ENCODE peak calls at places on chromosomes 5 and 9, in six cellular contexts. O, C, G, W, U and N are unnamed samples.

GRCh38 chr5:116442095-116442534 is 132.5 kb downstream of the SEMA6A start:
- DNase-seq in O (no peak), C (peak; percentile 10), W (peak; percentile 48), U (no peak), G (peak; percentile 18), N (no peak)

GRCh38 chr5:141862936-141863543 is 15.2 kb downstream of the PCDH1 start:
- DNase-seq in W (no peak), O (no peak), C (no peak), G (no peak), U (no peak), N (no peak)

GRCh38 chr5:151811593-151812321 is 40.0 kb downstream of the G3BP1 start:
- DNase-seq in G (peak; percentile 31), U (no peak), O (no peak), W (no peak), C (peak; percentile 69), N (no peak)

GRCh38 chr9:104073770-104074133 is 20.4 kb upstream of the SMC2 start:
- DNase-seq in O (no peak), G (no peak), W (no peak), U (no peak), C (peak; percentile 70), N (no peak)

GRCh38 chr9:26723486-26723885 is 169.1 kb downstream of the CAAP1 start:
- DNase-seq in W (peak; percentile 95), C (peak; percentile 27), U (peak; percentile 51), G (no peak), O (peak; percentile 85), N (peak; percentile 80)

GRCh38 chr5:177537389-177538361 is 16.7 kb downstream of the FAM193B start:
- DNase-seq in W (peak; percentile 35), O (peak; percentile 42), C (peak; percentile 88), U (peak; percentile 19), G (peak; percentile 43), N (no peak)

GRCh38 chr9:132582786-132583583 is 579 bp downstream of the BARHL1 start:
- DNase-seq in W (no peak), O (no peak), G (no peak), U (no peak), C (no peak), N (no peak)

GRCh38 chr9:112751059-112751795 is 667 bp downstream of the SNX30 start:
- DNase-seq in G (peak; percentile 21), O (peak; percentile 86), U (peak; percentile 68), W (peak; percentile 82), C (peak; percentile 12), N (peak; percentile 42)

GRCh38 chr5:138138949-138139775 is at the start of gene NME5:
- DNase-seq in G (peak; percentile 57), C (peak; percentile 52), O (peak; percentile 88), U (peak; percentile 65), W (peak; percentile 90), N (peak; percentile 62)

GRCh38 chr9:112546149-112547012 is 59.8 kb downstream of the KIAA1958 start:
- DNase-seq in G (no peak), C (no peak), O (peak; percentile 73), W (peak; percentile 52), U (no peak), N (no peak)

GRCh38 chr5:32687167-32687831 is 23.8 kb upstream of the NPR3 start:
- DNase-seq in G (peak; percentile 70), C (peak; percentile 52), W (no peak), U (no peak), O (no peak), N (no peak)

GRCh38 chr5:150131978-150132694 is 23.5 kb downstream of the PDGFRB start:
- DNase-seq in U (no peak), G (no peak), W (no peak), C (peak; percentile 65), O (no peak), N (no peak)

GRCh38 chr5:151449288-151449687 is 1.9 kb downstream of the SLC36A1 start:
- DNase-seq in U (no peak), G (no peak), W (no peak), C (no peak), O (no peak), N (no peak)

GRCh38 chr5:122237906-122238305 is 74.1 kb upstream of the SNCAIP start:
- DNase-seq in U (no peak), W (no peak), G (no peak), C (no peak), O (peak; percentile 22), N (no peak)

GRCh38 chr9:93300585-93301081 is 116.7 kb downstream of the WNK2 start:
- DNase-seq in W (no peak), C (no peak), G (peak; percentile 26), O (no peak), U (no peak), N (no peak)

GRCh38 chr5:166795756-166796155 is 1495.7 kb upstream of the WWC1 start:
- DNase-seq in C (no peak), O (no peak), U (no peak), G (no peak), W (no peak), N (no peak)

GRCh38 chr9:132350861-132351315 is 3.9 kb downstream of the SETX start:
- DNase-seq in O (no peak), W (no peak), U (no peak), G (no peak), C (peak; percentile 8), N (no peak)

GRCh38 chr5:150070277-150070638 is 16.1 kb downstream of the CSF1R start:
- DNase-seq in G (no peak), O (peak; percentile 15), W (peak; percentile 21), U (no peak), C (no peak), N (no peak)

GRCh38 chr5:168314735-168315411 is 23.4 kb downstream of the WWC1 start:
- DNase-seq in C (peak; percentile 75), W (peak; percentile 59), O (peak; percentile 72), U (no peak), G (no peak), N (no peak)